ENCODE peak calls at places on chromosomes 7 and 10, in seven cellular contexts. W is HCT116, K is MM.1S, V is fibroblast of lung, J is mammary epithelial cell, U is DND-41, Q is GM12878. Y is an unnamed sample.

GRCh38 chr7:23472974-23473847 is 2.9 kb upstream of the IGF2BP3 start:
- DNase-seq in Q (no peak), V (peak), U (no peak), W (no peak), J (peak), K (no peak), Y (no peak)

GRCh38 chr10:131862548-131862947 is 38.3 kb upstream of the PPP2R2D start:
- DNase-seq in Q (no peak), U (no peak), W (no peak), K (no peak), J (no peak), V (no peak), Y (no peak)

GRCh38 chr7:149497467-149498261 is at the start of gene ZNF746:
- DNase-seq in V (peak), K (peak), U (peak), W (peak), J (peak), Q (peak), Y (peak)

GRCh38 chr7:42012786-42013360 is 224.1 kb downstream of the GLI3 start:
- DNase-seq in V (no peak), J (no peak), K (no peak), U (no peak), W (no peak), Q (no peak), Y (no peak)

GRCh38 chr10:119421887-119422684 is 120.4 kb downstream of the RGS10 start:
- DNase-seq in U (no peak), W (no peak), K (no peak), J (no peak), Q (no peak), V (peak), Y (peak)

GRCh38 chr10:103238506-103239252 is 7.0 kb upstream of the RPEL1 start:
- DNase-seq in U (no peak), Q (no peak), V (peak), K (no peak), J (peak), W (peak), Y (peak)

GRCh38 chr7:159198016-159198724 is 53.5 kb upstream of the VIPR2 start:
- DNase-seq in Q (no peak), J (no peak), K (no peak), W (no peak), V (no peak), U (no peak), Y (no peak)

GRCh38 chr10:80529604-80530003 is 8.1 kb upstream of the SH2D4B start:
- DNase-seq in W (no peak), V (no peak), Q (no peak), U (no peak), K (no peak), J (no peak), Y (no peak)

GRCh38 chr7:17099083-17099973 is 199.1 kb upstream of the AHR start:
- DNase-seq in Q (no peak), J (peak), V (peak), W (peak), U (no peak), K (no peak), Y (peak)

GRCh38 chr10:6314620-6315205 is 112.0 kb downstream of the PFKFB3 start:
- DNase-seq in K (no peak), U (no peak), W (no peak), V (no peak), Q (no peak), J (no peak), Y (no peak)

GRCh38 chr10:71531485-71532446 is 135.0 kb downstream of the CDH23 start:
- DNase-seq in K (no peak), J (no peak), V (no peak), W (no peak), Q (no peak), U (peak), Y (peak)

GRCh38 chr10:22042557-22043326 is 39.2 kb upstream of the DNAJC1 start:
- DNase-seq in W (peak), V (no peak), J (no peak), K (no peak), U (no peak), Q (no peak), Y (no peak)

GRCh38 chr10:119103687-119104652 is at the start of gene DENND10:
- DNase-seq in U (peak), W (peak), J (peak), K (peak), V (peak), Q (no peak), Y (peak)

GRCh38 chr10:51010977-51011376 is 63.3 kb upstream of the PRKG1 start:
- DNase-seq in U (peak), K (peak), Q (peak), W (peak), J (no peak), V (peak), Y (peak)

GRCh38 chr7:135785065-135785464 is 36.5 kb upstream of the FAM180A start:
- DNase-seq in K (no peak), W (no peak), Q (no peak), V (no peak), U (no peak), J (no peak), Y (no peak)

GRCh38 chr7:24817339-24817738 is 60.1 kb upstream of the GSDME start:
- DNase-seq in U (no peak), V (no peak), K (no peak), J (no peak), Q (no peak), W (no peak), Y (no peak)

GRCh38 chr7:1852781-1853618 is 182.9 kb downstream of the ELFN1 start:
- DNase-seq in Q (no peak), J (no peak), K (no peak), U (no peak), V (no peak), W (no peak), Y (no peak)

GRCh38 chr7:71637578-71637977 is 505.6 kb downstream of the GALNT17 start:
- DNase-seq in K (no peak), J (no peak), Q (no peak), V (peak), U (no peak), W (no peak), Y (peak)

GRCh38 chr7:66236713-66237303 is 31.7 kb downstream of the TPST1 start:
- DNase-seq in K (no peak), J (no peak), V (no peak), Q (no peak), W (no peak), U (no peak), Y (peak)

GRCh38 chr10:110737886-110738634 is 93.9 kb downstream of the RBM20 start:
- DNase-seq in V (peak), J (no peak), K (no peak), W (no peak), Q (no peak), U (no peak), Y (no peak)

GRCh38 chr10:110735620-110736027 is 91.5 kb downstream of the RBM20 start:
- DNase-seq in Q (no peak), K (no peak), W (no peak), V (no peak), J (no peak), U (no peak), Y (no peak)

GRCh38 chr10:110730345-110731055 is 86.4 kb downstream of the RBM20 start:
- DNase-seq in K (no peak), Q (no peak), J (no peak), W (no peak), U (no peak), V (no peak), Y (no peak)

GRCh38 chr10:110733256-110733952 is 89.3 kb downstream of the RBM20 start:
- DNase-seq in K (peak), V (peak), Q (no peak), W (no peak), J (peak), U (no peak), Y (no peak)
- TF ChIP-seq EZH2 in K (no peak), V (no peak), Q (no peak), W (no peak), J (no peak), U (no peak), Y (no peak)

GRCh38 chr10:114715171-114715670 is 57.1 kb upstream of the ABLIM1 start:
- DNase-seq in V (peak), K (no peak), U (no peak), Q (no peak), J (no peak), W (no peak), Y (peak)
- H3K9ac ChIP-seq in V (no peak), K (no peak), U (no peak), Q (no peak), J (no peak), W (no peak), Y (no peak)

GRCh38 chr7:27129729-27130539 is 623 bp downstream of the HOXA4 start:
- DNase-seq in J (no peak), W (no peak), Q (no peak), V (no peak), K (no peak), U (no peak), Y (peak)
- TF ChIP-seq EZH2 in J (no peak), W (no peak), Q (no peak), V (no peak), K (no peak), U (no peak), Y (no peak)

GRCh38 chr7:35553498-35553897 is 141.4 kb downstream of the HERPUD2 start:
- DNase-seq in W (no peak), U (no peak), Q (no peak), V (peak), J (no peak), K (no peak), Y (no peak)

GRCh38 chr7:35555386-35555785 is 139.5 kb downstream of the HERPUD2 start:
- DNase-seq in W (no peak), V (no peak), Q (no peak), U (no peak), K (no peak), J (no peak), Y (no peak)

GRCh38 chr7:35556532-35557471 is 138.1 kb downstream of the HERPUD2 start:
- DNase-seq in W (no peak), K (no peak), Q (no peak), U (no peak), V (no peak), J (no peak), Y (no peak)

GRCh38 chr7:35558841-35559240 is 136.1 kb downstream of the HERPUD2 start:
- DNase-seq in W (no peak), J (no peak), U (no peak), K (no peak), V (no peak), Q (no peak), Y (no peak)

DNA sequence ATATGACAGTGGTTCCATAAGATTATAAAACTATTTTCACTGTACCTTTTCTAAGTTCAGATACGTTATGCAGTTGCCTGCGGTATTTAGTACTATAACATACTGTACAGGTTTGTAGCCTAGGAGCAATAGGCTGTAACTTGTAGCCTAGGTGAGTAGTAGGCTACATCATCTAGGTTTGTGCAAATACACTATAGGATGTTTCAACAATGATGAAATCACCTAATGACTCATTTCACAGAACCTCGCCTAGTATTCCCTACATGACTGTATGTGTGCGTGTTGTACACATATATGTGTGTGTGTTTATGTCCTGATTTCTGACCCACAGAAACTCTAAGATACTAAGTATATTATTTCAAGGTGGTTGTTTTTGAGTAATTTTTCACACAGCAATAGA is 139.0 kb downstream of the HERPUD2 start:
- DNase-seq in J (peak), Q (no peak), W (no peak), V (no peak), K (no peak), U (no peak), Y (peak)
- H3K9ac ChIP-seq in J (no peak), Q (no peak), W (no peak), V (no peak), K (no peak), U (no peak), Y (no peak)

GRCh38 chr10:101222683-101223273 is 6.5 kb downstream of the LBX1 start:
- DNase-seq in W (no peak), U (no peak), V (no peak), J (no peak), Q (no peak), K (no peak), Y (peak)
- TF ChIP-seq EZH2 in W (no peak), U (no peak), V (peak), J (no peak), Q (no peak), K (peak), Y (peak)

GRCh38 chr10:45421231-45422097 is 47.4 kb downstream of the ALOX5 start:
- DNase-seq in Q (no peak), W (no peak), K (peak), J (no peak), U (peak), V (peak), Y (no peak)
- H3K9ac ChIP-seq in Q (peak), W (no peak), K (peak), J (no peak), U (peak), V (no peak), Y (no peak)

GRCh38 chr7:151877911-151878835 is 1.3 kb upstream of the PRKAG2 start:
- DNase-seq in U (no peak), K (no peak), W (no peak), V (no peak), J (no peak), Q (no peak), Y (no peak)

GRCh38 chr7:151875862-151876111 is 1.1 kb downstream of the PRKAG2 start:
- DNase-seq in Q (no peak), U (no peak), J (no peak), K (no peak), W (no peak), V (peak), Y (no peak)

GRCh38 chr7:151873402-151873965 is 3.4 kb downstream of the PRKAG2 start:
- DNase-seq in W (no peak), J (no peak), V (no peak), K (no peak), U (no peak), Q (no peak), Y (peak)

GRCh38 chr7:151876899-151877777 is at the start of gene PRKAG2:
- DNase-seq in J (peak), K (peak), W (no peak), V (peak), U (no peak), Q (no peak), Y (peak)

DNA sequence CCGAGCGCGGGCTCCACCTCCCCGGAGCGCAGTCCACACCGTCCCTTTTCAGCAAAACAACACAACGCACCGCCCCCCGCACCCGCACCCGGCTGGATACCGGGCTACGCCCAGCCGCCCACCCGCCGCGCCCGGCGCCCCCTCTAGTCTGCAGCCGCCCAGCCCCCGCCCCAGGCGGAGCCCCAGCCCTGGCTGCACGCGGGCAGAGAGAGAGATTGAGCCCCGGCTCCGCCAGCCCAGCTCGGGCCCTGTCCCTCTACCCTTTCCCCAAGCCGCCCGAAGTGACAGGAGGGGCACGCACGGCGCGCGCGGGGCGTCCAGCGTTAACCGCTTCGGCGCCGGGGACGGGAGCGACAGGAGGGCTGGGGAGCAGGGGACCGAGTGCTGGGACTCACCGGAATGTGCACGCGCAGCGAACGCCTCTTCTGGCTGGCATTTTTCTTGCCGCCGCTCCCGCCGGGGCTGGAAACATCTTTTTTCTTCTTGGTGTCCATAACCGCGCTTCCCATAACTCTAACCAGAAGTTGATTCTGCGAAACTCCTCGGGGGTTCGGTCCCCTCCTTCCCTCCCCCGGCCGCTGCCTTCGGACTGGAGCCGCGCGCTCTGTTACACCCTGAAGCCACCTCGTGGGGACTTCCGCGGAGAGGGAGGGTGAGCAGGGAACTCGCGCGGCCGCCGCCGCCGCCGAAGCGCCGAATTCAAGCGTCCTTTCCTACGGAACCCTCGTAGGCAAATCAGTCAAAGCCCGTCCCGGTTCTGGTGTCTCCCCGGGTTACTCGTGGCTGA is 610 bp downstream of the PRKAG2 start:
- DNase-seq in V (peak), J (peak), U (no peak), W (no peak), Q (no peak), K (no peak), Y (peak)
- TF ChIP-seq EZH2 in V (peak), J (no peak), U (no peak), W (no peak), Q (no peak), K (no peak), Y (peak)

GRCh38 chr10:69089638-69090599 is 2.0 kb downstream of the SRGN start:
- DNase-seq in V (peak), J (no peak), K (peak), W (no peak), U (no peak), Q (peak), Y (no peak)
- H3K9ac ChIP-seq in V (no peak), J (no peak), K (peak), W (no peak), U (no peak), Q (peak), Y (no peak)